ENCODE peak calls at places on chromosome 21, in four cellular contexts. R, W, P and O are unnamed samples.

GRCh38 chr21:23543334-23543733 is 2063.9 kb downstream of the MRPL39 start:
- DNase-seq in W (no peak), R (no peak), P (no peak), O (no peak)

GRCh38 chr21:41235214-41235613 is 67.3 kb downstream of the BACE2 start:
- DNase-seq in R (no peak), P (no peak), W (no peak), O (no peak)

GRCh38 chr21:37006521-37007291 is at the start of gene RIPPLY3:
- DNase-seq in W (no peak), P (no peak), R (no peak), O (no peak)

GRCh38 chr21:27149034-27149433 is 182.1 kb upstream of the ADAMTS5 start:
- DNase-seq in W (no peak), P (no peak), R (no peak), O (no peak)

GRCh38 chr21:17051054-17051453 is 461.8 kb upstream of the CXADR start:
- DNase-seq in R (no peak), W (no peak), P (no peak), O (no peak)

GRCh38 chr21:37658994-37659458 is 257.2 kb downstream of the KCNJ6 start:
- DNase-seq in R (no peak), W (no peak), P (no peak), O (peak)

GRCh38 chr21:41251961-41252642 is 64.5 kb upstream of the FAM3B start:
- DNase-seq in R (no peak), W (no peak), P (no peak), O (no peak)

GRCh38 chr21:36749935-36750578 is 51.1 kb downstream of the SIM2 start:
- DNase-seq in W (peak), R (no peak), P (no peak), O (no peak)

GRCh38 chr21:15706686-15707085 is 23.1 kb upstream of the USP25 start:
- DNase-seq in W (no peak), R (peak), P (no peak), O (no peak)

GRCh38 chr21:19541612-19542011 is 1138.0 kb upstream of the TMPRSS15 start:
- DNase-seq in P (peak), R (no peak), W (no peak), O (no peak)

GRCh38 chr21:36403713-36404112 is 18.5 kb downstream of the CHAF1B start:
- DNase-seq in W (no peak), P (no peak), R (no peak), O (no peak)

GRCh38 chr21:26127918-26128317 is 42.7 kb downstream of the APP start:
- DNase-seq in P (no peak), R (no peak), W (no peak), O (no peak)

GRCh38 chr21:46295996-46296752 is 10.0 kb downstream of the YBEY start:
- DNase-seq in R (no peak), W (no peak), P (peak), O (peak)

GRCh38 chr21:36323032-36323431 is 3.0 kb downstream of the MORC3 start:
- DNase-seq in W (no peak), P (no peak), R (no peak), O (no peak)

GRCh38 chr21:27570306-27570868 is 603.5 kb upstream of the ADAMTS5 start:
- DNase-seq in W (no peak), P (no peak), R (no peak), O (peak)

GRCh38 chr21:41135715-41136114 is 32.2 kb upstream of the BACE2 start:
- DNase-seq in W (no peak), P (no peak), R (no peak), O (no peak)

GRCh38 chr21:21612446-21612845 is 614.2 kb downstream of the NCAM2 start:
- DNase-seq in P (no peak), R (no peak), W (peak), O (no peak)

GRCh38 chr21:28063241-28063640 is 929.4 kb downstream of the LTN1 start:
- DNase-seq in W (no peak), R (no peak), P (no peak), O (no peak)

GRCh38 chr21:17921579-17922530 is 102.7 kb upstream of the C21orf91 start:
- DNase-seq in R (no peak), P (no peak), W (no peak), O (peak)

GRCh38 chr21:31530918-31531705 is 128.4 kb upstream of the SOD1 start:
- DNase-seq in W (no peak), P (no peak), R (no peak), O (no peak)

GRCh38 chr21:41369915-41370839 is 8.3 kb downstream of the MX2 start:
- DNase-seq in P (peak), R (no peak), W (no peak), O (no peak)

GRCh38 chr21:35428927-35429326 is 379.8 kb upstream of the RUNX1 start:
- DNase-seq in R (no peak), W (no peak), P (no peak), O (peak)

GRCh38 chr21:29179503-29179902 is 49.1 kb downstream of the MAP3K7CL start:
- DNase-seq in P (no peak), R (no peak), W (no peak), O (no peak)

GRCh38 chr21:29182674-29183073 is 52.2 kb downstream of the MAP3K7CL start:
- DNase-seq in R (no peak), P (no peak), W (no peak), O (no peak)

GRCh38 chr21:29178936-29179335 is 48.5 kb downstream of the MAP3K7CL start:
- DNase-seq in W (no peak), P (no peak), R (no peak), O (no peak)

GRCh38 chr21:29184047-29184446 is 53.6 kb downstream of the MAP3K7CL start:
- DNase-seq in R (no peak), W (no peak), P (peak), O (no peak)

DNA sequence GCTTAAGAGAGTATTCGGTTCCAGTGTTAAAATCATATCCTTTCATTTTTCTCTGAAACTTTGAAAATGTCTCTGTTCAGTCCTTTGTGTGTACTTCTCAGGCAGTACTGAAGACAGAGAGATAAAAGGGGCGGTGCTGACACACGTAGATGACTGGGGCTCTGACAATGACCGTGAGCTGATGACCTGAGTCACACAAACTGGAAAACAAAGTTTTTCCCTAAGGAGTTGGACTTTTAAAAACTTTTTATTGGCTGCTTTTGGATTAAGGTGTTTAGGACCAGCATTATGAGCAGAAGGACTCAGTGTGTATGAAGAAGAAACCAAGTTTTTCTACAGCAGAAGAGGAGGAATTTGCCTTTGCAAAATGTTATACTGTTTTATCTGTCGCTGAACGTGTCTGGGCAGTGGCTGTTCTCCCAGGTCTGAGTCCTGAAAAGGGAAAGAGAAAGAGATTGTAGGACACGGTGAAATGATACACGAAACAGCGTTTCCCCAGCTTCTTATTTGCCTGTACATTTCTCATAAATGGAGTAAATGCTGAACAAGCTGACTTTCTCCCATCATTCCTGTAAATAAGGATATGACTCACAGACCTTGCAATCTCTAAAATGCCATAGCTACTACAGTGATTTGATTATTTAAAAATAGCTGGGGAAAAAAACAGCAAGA is 51.5 kb downstream of the MAP3K7CL start:
- DNase-seq in R (peak), P (peak), W (no peak), O (no peak)
- TF ChIP-seq POLR2A in R (no peak), P (no peak), W (no peak), O (peak)

DNA sequence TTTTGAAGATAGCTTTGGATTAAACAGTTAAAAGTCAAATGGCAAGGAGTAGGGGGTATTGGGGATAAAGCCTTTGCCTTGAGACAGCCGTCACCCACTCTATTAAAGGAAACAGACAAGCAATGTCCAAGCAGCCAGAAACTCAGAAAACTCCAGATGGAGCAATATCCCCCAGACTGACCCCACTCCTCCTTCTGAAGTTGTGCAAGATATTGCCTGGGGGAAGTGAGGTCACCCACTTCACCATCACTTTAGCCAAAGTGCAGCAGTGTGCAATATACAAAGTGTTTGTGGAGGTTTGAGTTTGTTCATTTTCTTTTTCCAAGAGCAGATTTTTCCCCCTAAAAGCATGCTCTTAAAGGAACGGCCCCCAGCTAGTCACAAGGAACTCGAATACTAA is 125.1 kb downstream of the ETS2 start:
- DNase-seq in P (no peak), W (no peak), R (no peak), O (peak)
- TF ChIP-seq CTCF in P (no peak), W (no peak), R (no peak), O (no peak)

DNA sequence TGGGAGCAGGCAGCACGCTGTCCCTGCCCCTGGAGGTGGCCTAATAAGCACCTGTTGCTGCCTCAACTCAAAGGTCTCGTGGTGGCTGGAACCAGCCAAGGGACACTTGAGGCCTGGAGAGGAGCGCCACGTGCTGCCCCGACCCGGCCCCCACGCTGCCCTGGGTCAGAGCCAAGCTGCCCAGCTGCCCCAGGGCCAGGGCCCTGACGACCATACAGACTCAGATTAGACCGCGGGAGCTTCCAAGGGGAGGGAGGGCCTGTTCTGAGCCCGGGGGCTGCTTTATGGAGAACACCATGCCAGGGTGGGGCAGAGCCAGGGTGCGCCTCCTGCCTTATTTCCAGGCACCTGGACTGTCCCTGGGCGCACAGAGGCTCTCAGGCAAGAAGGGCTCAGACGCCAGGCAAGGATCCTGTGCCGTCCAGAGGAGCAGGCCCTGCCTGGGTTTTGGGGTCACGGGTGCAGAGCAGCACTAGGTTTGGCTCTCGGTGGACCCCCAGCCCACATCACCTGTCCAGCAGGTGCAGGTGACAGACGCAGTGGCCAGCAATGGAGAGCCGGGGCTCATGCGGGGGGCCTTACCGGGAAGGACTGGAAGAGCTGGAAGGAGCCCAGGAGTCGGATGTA is 18.6 kb downstream of the KRTAP10-1 start:
- DNase-seq in R (no peak), W (no peak), P (no peak), O (no peak)
- TF ChIP-seq POLR2A in R (no peak), W (no peak), P (no peak), O (no peak)

GRCh38 chr21:34302496-34302895 is 61.3 kb upstream of the KCNE2 start:
- DNase-seq in P (no peak), W (no peak), R (no peak), O (no peak)
- TF ChIP-seq CTCF in P (no peak), W (no peak), R (no peak), O (no peak)

GRCh38 chr21:30468912-30469812 is 11.0 kb downstream of the KRTAP19-1 start:
- DNase-seq in P (no peak), W (no peak), R (no peak), O (no peak)
- TF ChIP-seq POLR2A in P (no peak), W (no peak), R (no peak), O (no peak)

GRCh38 chr21:42594616-42595280 is 58.7 kb upstream of the PDE9A start:
- DNase-seq in W (no peak), R (no peak), P (no peak), O (no peak)

GRCh38 chr21:42592156-42592820 is 61.1 kb upstream of the PDE9A start:
- DNase-seq in W (no peak), R (no peak), P (no peak), O (no peak)

GRCh38 chr21:42593815-42594157 is 59.6 kb upstream of the PDE9A start:
- DNase-seq in W (no peak), P (no peak), R (no peak), O (no peak)

GRCh38 chr21:42591170-42591869 is 62.1 kb upstream of the PDE9A start:
- DNase-seq in R (no peak), P (no peak), W (no peak), O (no peak)

DNA sequence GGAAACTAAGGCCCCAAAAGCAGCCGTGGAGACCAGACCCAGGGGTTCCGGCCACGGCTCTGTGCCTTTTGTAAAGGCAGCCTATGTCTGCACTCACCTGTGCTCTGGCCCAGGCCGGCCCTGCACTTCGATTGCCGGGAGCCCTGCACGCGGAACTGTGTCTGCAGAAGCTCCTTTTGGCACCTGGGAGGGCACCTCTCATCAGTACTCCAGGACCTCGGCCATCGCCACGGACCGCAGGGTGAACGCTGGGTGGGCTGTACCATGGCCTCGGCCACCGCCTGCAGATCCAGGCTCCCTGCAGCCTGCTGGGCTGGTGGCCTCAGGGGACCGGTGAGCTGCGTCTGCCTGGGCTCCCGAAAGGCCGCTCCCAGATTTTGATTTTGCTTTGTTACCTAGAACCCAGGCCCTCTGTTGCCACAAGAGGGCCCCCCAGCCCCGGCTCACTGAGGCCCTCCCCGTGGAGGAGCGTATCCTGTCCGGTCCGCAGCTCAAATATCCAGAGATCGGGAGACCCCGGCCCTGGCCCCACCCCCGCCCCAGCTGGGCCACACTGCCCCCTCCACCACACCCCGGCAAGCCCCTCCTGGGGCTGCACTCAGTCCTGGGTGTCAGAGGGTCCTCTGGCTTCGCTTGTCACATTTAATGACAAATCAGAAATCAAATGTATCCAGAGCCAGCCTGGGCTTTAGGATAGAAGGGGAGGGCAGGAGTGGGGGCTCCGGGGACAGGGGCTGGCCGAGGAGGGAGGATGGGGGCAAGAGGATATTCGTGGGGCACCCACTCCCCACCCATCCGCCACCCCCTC is 60.2 kb upstream of the PDE9A start:
- DNase-seq in W (peak), P (peak), R (peak), O (peak)
- TF ChIP-seq CTCF in W (peak), P (peak), R (peak), O (peak)

DNA sequence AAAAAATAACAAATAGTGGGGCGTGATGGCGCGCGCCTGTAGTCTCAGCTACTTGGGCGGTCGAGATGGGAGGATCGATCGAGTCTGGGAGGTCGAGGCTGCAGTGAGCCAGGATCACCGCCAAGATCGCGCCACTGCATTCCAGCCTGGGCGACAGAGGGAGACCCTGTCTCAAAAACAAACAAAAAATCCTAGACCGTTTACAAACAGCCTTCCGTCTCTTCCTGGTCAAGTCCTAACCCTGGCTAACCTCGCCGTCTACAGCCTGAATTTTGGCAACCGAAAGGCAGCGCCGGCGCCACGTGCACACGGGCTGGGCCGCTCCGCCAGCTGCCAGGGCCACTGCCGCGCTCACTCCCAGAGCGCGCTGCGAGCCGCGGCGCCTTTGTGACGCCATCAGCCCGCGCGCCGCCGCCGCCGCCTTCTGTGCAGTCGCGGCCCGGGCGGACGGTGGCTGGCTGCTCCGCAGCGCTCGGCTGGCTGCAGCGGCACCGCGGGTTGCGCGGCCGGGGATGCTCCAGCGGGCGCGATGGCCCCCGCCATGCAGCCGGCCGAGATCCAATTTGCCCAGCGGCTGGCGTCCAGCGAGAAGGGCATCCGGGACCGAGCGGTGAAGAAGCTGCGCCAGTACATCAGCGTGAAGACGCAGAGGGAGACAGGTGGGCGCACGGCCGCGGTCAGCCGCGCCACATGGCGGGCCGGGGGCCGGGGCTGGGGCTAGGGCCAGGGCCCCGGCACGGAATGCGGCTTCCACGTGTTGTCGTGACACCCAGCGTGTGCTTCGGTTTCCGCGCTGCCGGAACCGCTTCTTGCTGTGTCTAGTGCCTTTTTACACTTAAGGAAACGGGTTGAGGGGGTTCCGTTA is at the start of the genes HSF2BP and RRP1B:
- DNase-seq in W (peak), P (peak), R (peak), O (peak)
- TF ChIP-seq POLR2A in W (peak), P (peak), R (peak), O (peak)

GRCh38 chr21:44932366-44933181 is 7.3 kb upstream of the SLX9 start:
- DNase-seq in P (no peak), W (no peak), R (no peak), O (no peak)
- TF ChIP-seq CTCF in P (peak), W (no peak), R (no peak), O (peak)

GRCh38 chr21:32806810-32807386 is 35.3 kb upstream of the PAXBP1 start:
- DNase-seq in P (no peak), W (no peak), R (no peak), O (no peak)
- TF ChIP-seq POLR2A in P (no peak), W (no peak), R (no peak), O (no peak)

GRCh38 chr21:42385619-42386018 is 10.2 kb downstream of the TMPRSS3 start:
- DNase-seq in P (peak), W (no peak), R (no peak), O (no peak)

GRCh38 chr21:42384999-42385398 is 10.9 kb downstream of the TMPRSS3 start:
- DNase-seq in W (no peak), P (no peak), R (no peak), O (peak)

GRCh38 chr21:42383331-42383730 is 12.5 kb downstream of the TMPRSS3 start:
- DNase-seq in P (no peak), R (no peak), W (no peak), O (no peak)

GRCh38 chr21:42382915-42383314 is 12.9 kb downstream of the TMPRSS3 start:
- DNase-seq in P (no peak), R (no peak), W (no peak), O (no peak)

DNA sequence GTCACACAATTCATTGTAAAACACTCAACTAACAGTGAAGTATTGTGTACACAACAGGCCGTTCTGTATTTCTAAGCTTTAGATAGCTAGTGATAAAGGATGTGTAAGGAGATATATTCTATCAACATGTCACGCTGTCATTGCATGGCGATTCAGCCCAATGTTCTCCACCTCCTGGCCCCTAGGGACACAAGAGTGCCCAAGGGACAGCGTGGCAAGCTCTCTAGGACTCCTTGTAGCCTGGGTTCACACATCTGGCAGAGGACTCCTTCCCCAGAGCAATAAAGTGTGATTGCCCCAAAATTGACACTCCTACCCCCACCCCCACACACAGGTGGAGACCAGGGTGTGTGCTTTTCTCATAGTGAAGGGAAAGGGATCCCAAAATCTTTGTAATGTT is 11.7 kb downstream of the TMPRSS3 start:
- DNase-seq in P (no peak), W (no peak), R (no peak), O (no peak)
- TF ChIP-seq CTCF in P (no peak), W (no peak), R (no peak), O (no peak)